ENCODE peak calls at places on chromosomes 4 and X, in ten cellular contexts. Q is GM12865; I is MV-4-11; K is mammary epithelial cell; W is iPS-NIHi11; J is activated CD4-positive, alpha-beta T cell treated with anti-CD3 and anti-CD28 coated beads for 48 hours; R is SJCRH30; A is PC-9; Y is COLO829; O is AG08396. G is an unnamed sample.

GRCh38 chr4:182207806-182208483 is 35.3 kb upstream of the TENM3 start:
- DNase-seq in Y (no peak), R (no peak), W (no peak), K (peak), A (no peak), Q (no peak), O (peak), J (no peak), I (no peak), G (no peak)

GRCh38 chr4:160848489-160848888 is 1315.3 kb downstream of the FSTL5 start:
- DNase-seq in J (no peak), K (no peak), Q (no peak), Y (no peak), O (no peak), W (no peak), R (no peak), I (no peak), A (no peak), G (no peak)

GRCh38 chr4:79526970-79527565 is 119.0 kb upstream of the GK2 start:
- DNase-seq in K (peak), I (no peak), R (no peak), A (no peak), J (no peak), Y (peak), Q (no peak), O (no peak), W (no peak), G (no peak)

GRCh38 chr4:76690091-76690905 is 207.6 kb downstream of the SOWAHB start:
- DNase-seq in Y (no peak), Q (peak), J (no peak), A (no peak), I (no peak), R (peak), O (peak), W (no peak), K (peak), G (no peak)

GRCh38 chr4:108359130-108359709 is 190.5 kb upstream of the LEF1 start:
- DNase-seq in R (no peak), J (peak), A (no peak), I (no peak), W (no peak), O (no peak), Q (peak), K (no peak), Y (no peak), G (no peak)

GRCh38 chr4:122481766-122482405 is 25.4 kb upstream of the IL2 start:
- DNase-seq in O (no peak), J (no peak), R (no peak), Y (no peak), A (no peak), K (no peak), Q (no peak), I (no peak), W (no peak), G (no peak)

GRCh38 chr4:151760713-151761661 is at the start of gene GATB:
- DNase-seq in W (peak), I (peak), K (peak), O (peak), J (peak), Q (peak), A (peak), R (peak), Y (peak), G (peak)

GRCh38 chr4:96352051-96352517 is 512.2 kb downstream of the PDHA2 start:
- DNase-seq in Q (peak), R (peak), I (peak), Y (peak), A (no peak), W (peak), J (peak), O (no peak), K (peak), G (peak)

GRCh38 chr4:8871417-8872401 is at the start of gene HMX1:
- DNase-seq in Q (no peak), K (no peak), R (no peak), W (peak), I (no peak), A (no peak), J (no peak), Y (no peak), O (no peak), G (no peak)

GRCh38 chr4:137226900-137227299 is 305.4 kb downstream of the PCDH18 start:
- DNase-seq in W (no peak), Q (peak), K (peak), R (no peak), A (no peak), O (no peak), J (no peak), Y (no peak), I (no peak), G (no peak)

GRCh38 chrX:40130207-40130606 is 32.4 kb upstream of the BCOR start:
- DNase-seq in W (no peak), J (no peak), Y (no peak), Q (no peak), A (no peak), R (peak), I (no peak), O (peak), K (peak), G (no peak)